ENCODE peak calls at places on chromosomes 7 and 10, in ten cellular contexts. P is DND-41; A is DMS153; T is tibial artery; Z is GM13976; S is NCI-H510A treated with DMSO at 0.1 percent for 48 hours; X is activated CD8-positive, alpha-beta T cell treated with anti-CD3 and anti-CD28 coated beads, Interleukin-2, amount 10 ng/mL, durations not matched to agents 7 days and 5 days; D is EL; C is GM20000; G is T-helper 17 cell. W is an unnamed sample.

GRCh38 chr10:125028291-125028867 is 86.5 kb downstream of the ZRANB1 start:
- DNase-seq in A (no peak), G (no peak), Z (no peak), C (no peak), S (no peak), P (no peak), D (peak), T (no peak), X (no peak), W (no peak)

GRCh38 chr10:119412244-119412750 is 130.2 kb downstream of the RGS10 start:
- DNase-seq in S (peak), G (no peak), T (peak), A (no peak), D (no peak), X (no peak), Z (no peak), C (no peak), P (no peak), W (no peak)

GRCh38 chr7:97819161-97819560 is 53.0 kb downstream of the ASNS start:
- DNase-seq in G (no peak), T (no peak), Z (no peak), A (peak), C (no peak), S (no peak), X (no peak), P (no peak), D (no peak), W (no peak)

GRCh38 chr7:15753834-15754600 is 67.5 kb upstream of the MEOX2 start:
- DNase-seq in X (no peak), C (no peak), S (no peak), P (no peak), Z (no peak), T (no peak), G (no peak), A (no peak), D (peak), W (peak)

GRCh38 chr10:125812128-125812527 is 10.9 kb downstream of the UROS start:
- DNase-seq in A (no peak), Z (no peak), P (no peak), D (peak), G (no peak), X (no peak), S (no peak), T (no peak), C (no peak), W (no peak)

GRCh38 chr10:123135415-123136141 is at the start of gene HMX3:
- DNase-seq in T (no peak), D (peak), Z (peak), X (peak), P (no peak), S (no peak), A (peak), G (no peak), C (peak), W (no peak)

GRCh38 chr10:110820321-110820814 is 51.4 kb upstream of the PDCD4 start:
- DNase-seq in A (no peak), G (no peak), S (no peak), T (peak), C (no peak), D (no peak), Z (no peak), X (no peak), P (no peak), W (no peak)

GRCh38 chr7:106114735-106115383 is 2.7 kb upstream of the SYPL1 start:
- DNase-seq in Z (no peak), G (no peak), P (no peak), X (peak), A (no peak), S (no peak), T (no peak), C (no peak), D (no peak), W (no peak)

GRCh38 chr10:127756264-127756663 is 19.3 kb downstream of the FOXI2 start:
- DNase-seq in D (no peak), T (no peak), C (no peak), S (no peak), P (no peak), X (no peak), A (no peak), Z (no peak), G (no peak), W (no peak)

GRCh38 chr7:146948708-146949107 is 832.1 kb downstream of the CNTNAP2 start:
- DNase-seq in X (no peak), D (no peak), C (no peak), P (no peak), G (no peak), Z (no peak), S (no peak), A (no peak), T (no peak), W (no peak)

W was measured in NCI-H226.